ENCODE peak calls at places on chromosomes 1 and 21, in eight cellular contexts. Z, V, P, L, D, S, A and O are unnamed samples.

GRCh38 chr1:53573522-53573921 is 114.3 kb downstream of the DMRTB1 start:
- DNase-seq in V (no peak), L (no peak), S (no peak), Z (no peak), D (no peak), P (no peak), A (no peak), O (no peak)

GRCh38 chr1:207054476-207054875 is 1.4 kb downstream of the PFKFB2 start:
- DNase-seq in A (no peak), P (no peak), Z (no peak), D (peak), L (no peak), V (no peak), S (no peak), O (no peak)

GRCh38 chr1:180674603-180675530 is 43.0 kb downstream of the XPR1 start:
- DNase-seq in Z (peak), D (no peak), V (no peak), S (no peak), P (no peak), L (no peak), A (no peak), O (no peak)

GRCh38 chr1:40650075-40650474 is 15.4 kb downstream of the RIMS3 start:
- DNase-seq in D (peak), S (no peak), V (peak), Z (no peak), A (peak), L (peak), P (no peak), O (peak)

GRCh38 chr1:107525961-107526360 is 385.1 kb downstream of the NTNG1 start:
- DNase-seq in A (no peak), P (no peak), V (no peak), D (no peak), S (no peak), L (no peak), Z (no peak), O (no peak)

GRCh38 chr1:173601588-173601987 is 1.3 kb downstream of the SLC9C2 start:
- DNase-seq in S (no peak), V (no peak), P (no peak), A (no peak), Z (no peak), D (no peak), L (no peak), O (no peak)

GRCh38 chr1:70361727-70362413 is 7.3 kb upstream of the ANKRD13C start:
- DNase-seq in V (no peak), D (no peak), S (no peak), P (no peak), Z (peak), L (peak), A (no peak), O (no peak)

GRCh38 chr21:37562920-37563640 is 196.5 kb downstream of the DYRK1A start:
- DNase-seq in D (no peak), L (peak), V (no peak), S (peak), A (no peak), P (no peak), Z (no peak), O (peak)

GRCh38 chr1:43947061-43947889 is 525 bp downstream of the IPO13 start:
- DNase-seq in Z (no peak), P (peak), V (peak), D (no peak), L (no peak), A (no peak), S (no peak), O (peak)

GRCh38 chr21:44862869-44863685 is 10.4 kb downstream of the PTTG1IP start:
- DNase-seq in P (no peak), V (no peak), D (no peak), Z (no peak), L (no peak), S (no peak), A (no peak), O (no peak)

GRCh38 chr1:181038399-181038873 is 4.7 kb downstream of the MR1 start:
- DNase-seq in A (peak), Z (peak), S (peak), L (peak), P (peak), V (peak), D (peak), O (peak)

GRCh38 chr1:1529321-1529720 is 11.1 kb downstream of the TMEM240 start:
- DNase-seq in A (no peak), Z (no peak), V (no peak), S (no peak), P (no peak), D (no peak), L (no peak), O (no peak)

GRCh38 chr1:160818207-160818935 is 22.4 kb downstream of the LY9 start:
- DNase-seq in Z (no peak), S (no peak), A (no peak), L (no peak), V (no peak), P (no peak), D (no peak), O (no peak)

GRCh38 chr1:168112673-168113305 is 23.9 kb downstream of the GPR161 start:
- DNase-seq in L (no peak), S (no peak), D (peak), P (no peak), A (peak), V (peak), Z (peak), O (peak)

GRCh38 chr1:58047265-58047858 is 499.2 kb downstream of the OMA1 start:
- DNase-seq in S (peak), A (peak), L (peak), V (peak), D (peak), Z (no peak), P (peak), O (peak)

GRCh38 chr1:18110968-18111367 is 3.4 kb downstream of the IGSF21 start:
- DNase-seq in A (peak), V (peak), P (no peak), D (no peak), Z (no peak), S (peak), L (no peak), O (peak)

GRCh38 chr1:29324202-29324601 is 87.9 kb downstream of the PTPRU start:
- DNase-seq in Z (no peak), L (no peak), D (no peak), A (no peak), S (no peak), P (no peak), V (no peak), O (no peak)

GRCh38 chr1:205237526-205238484 is 10.1 kb downstream of the TMCC2 start:
- DNase-seq in A (peak), V (peak), P (no peak), D (no peak), L (no peak), S (no peak), Z (no peak), O (peak)

GRCh38 chr1:22790232-22791008 is 79.8 kb downstream of the EPHB2 start:
- DNase-seq in S (no peak), D (no peak), A (no peak), V (no peak), L (no peak), Z (no peak), P (no peak), O (no peak)

GRCh38 chr21:44285547-44285992 is at the start of gene AIRE:
- DNase-seq in S (no peak), V (no peak), A (no peak), Z (peak), D (no peak), P (no peak), L (no peak), O (no peak)

GRCh38 chr1:2300004-2300771 is 72.1 kb downstream of the SKI start:
- DNase-seq in L (no peak), D (peak), P (no peak), V (peak), S (no peak), A (peak), Z (peak), O (peak)

GRCh38 chr1:172343246-172344099 is 77.0 kb upstream of the C1orf105 start:
- DNase-seq in V (peak), P (no peak), A (no peak), Z (peak), L (no peak), D (peak), S (no peak), O (no peak)

GRCh38 chr1:34330061-34330460 is 153.4 kb downstream of the C1orf94 start:
- DNase-seq in D (no peak), P (no peak), L (no peak), Z (no peak), S (no peak), V (no peak), A (no peak), O (no peak)

GRCh38 chr21:42534361-42534900 is 20.8 kb downstream of the SLC37A1 start:
- DNase-seq in P (no peak), L (no peak), S (no peak), Z (no peak), D (peak), A (no peak), V (peak), O (no peak)

GRCh38 chr1:156394082-156394481 is 25.1 kb downstream of the RHBG start:
- DNase-seq in S (no peak), L (no peak), Z (no peak), A (no peak), V (no peak), D (no peak), P (no peak), O (no peak)

GRCh38 chr1:212700892-212701819 is 1.5 kb upstream of the BATF3 start:
- DNase-seq in Z (peak), D (peak), L (peak), A (peak), P (peak), V (peak), S (peak), O (peak)

GRCh38 chr1:94296018-94296417 is 58.6 kb upstream of the ARHGAP29 start:
- DNase-seq in P (no peak), L (no peak), D (no peak), A (no peak), Z (peak), V (no peak), S (no peak), O (no peak)

GRCh38 chr1:34529935-34530859 is 224.7 kb upstream of the GJB5 start:
- DNase-seq in Z (no peak), D (no peak), V (no peak), A (no peak), P (no peak), L (no peak), S (no peak), O (no peak)

GRCh38 chr1:61851849-61852692 is 109.8 kb downstream of the PATJ start:
- DNase-seq in Z (peak), P (no peak), V (peak), D (peak), A (no peak), L (peak), S (no peak), O (no peak)

GRCh38 chr1:89781494-89782126 is 39.2 kb upstream of the LRRC8D start:
- DNase-seq in Z (no peak), L (no peak), P (no peak), V (no peak), S (no peak), D (no peak), A (peak), O (peak)

GRCh38 chr1:163202833-163203451 is at the start of gene RGS5:
- DNase-seq in S (peak), Z (no peak), V (no peak), D (no peak), A (no peak), L (peak), P (no peak), O (no peak)